ENCODE peak calls at places on chromosomes 11 and 22, in four cellular contexts. Z is H9, H is left ventricle myocardium inferior, K is GM10248. D is an unnamed sample.

GRCh38 chr22:33803371-33803770 is 116.9 kb downstream of the LARGE1 start:
- DNase-seq in H (no peak), Z (no peak), K (no peak), D (no peak)

GRCh38 chr11:27041141-27041869 is 690 bp downstream of the BBOX1 start:
- DNase-seq in H (no peak), Z (no peak), K (no peak), D (no peak)

GRCh38 chr11:8930456-8931175 is 2.1 kb downstream of the C11orf16 start:
- DNase-seq in H (no peak), K (no peak), Z (no peak), D (no peak)

GRCh38 chr11:36253238-36253637 is 36.0 kb downstream of the COMMD9 start:
- DNase-seq in Z (no peak), K (no peak), H (no peak), D (no peak)

GRCh38 chr11:122696662-122697061 is 41.1 kb downstream of the UBASH3B start:
- DNase-seq in Z (no peak), K (peak), H (no peak), D (no peak)

GRCh38 chr11:64500176-64501013 is 90.6 kb upstream of the SLC22A12 start:
- DNase-seq in K (no peak), Z (no peak), H (no peak), D (no peak)

GRCh38 chr11:1481861-1482441 is 4.6 kb downstream of the MOB2 start:
- DNase-seq in Z (no peak), H (peak), K (no peak), D (no peak)

GRCh38 chr11:100833276-100833675 is 146.2 kb downstream of the ARHGAP42 start:
- DNase-seq in K (no peak), Z (no peak), H (no peak), D (no peak)

GRCh38 chr11:45664376-45665205 is 831 bp downstream of the CHST1 start:
- DNase-seq in K (no peak), Z (no peak), H (no peak), D (peak)

GRCh38 chr11:82229346-82229745 is 504.3 kb downstream of the FAM181B start:
- DNase-seq in H (no peak), Z (no peak), K (peak), D (no peak)

GRCh38 chr11:86896486-86896885 is 58.7 kb downstream of the FZD4 start:
- DNase-seq in H (no peak), Z (no peak), K (no peak), D (no peak)

GRCh38 chr11:123478352-123478986 is 48.4 kb downstream of the GRAMD1B start:
- DNase-seq in H (no peak), Z (peak), K (peak), D (peak)

GRCh38 chr22:19641254-19641982 is 72.9 kb upstream of the SEPTIN5 start:
- DNase-seq in Z (peak), K (no peak), H (no peak), D (peak)

GRCh38 chr11:84747871-84748270 is 879.3 kb downstream of the DLG2 start:
- DNase-seq in H (no peak), K (no peak), Z (no peak), D (no peak)

GRCh38 chr11:102147031-102147430 is 36.8 kb downstream of the YAP1 start:
- DNase-seq in H (no peak), Z (no peak), K (no peak), D (no peak)

GRCh38 chr11:118251858-118252652 is at the start of gene MPZL3:
- DNase-seq in H (peak), K (peak), Z (peak), D (peak)

GRCh38 chr11:45921561-45922424 is 663 bp upstream of the LARGE2 start:
- DNase-seq in H (peak), K (no peak), Z (peak), D (peak)

GRCh38 chr22:34847072-34847471 is 218.9 kb upstream of the ISX start:
- DNase-seq in H (no peak), K (peak), Z (no peak), D (no peak)

GRCh38 chr11:118746988-118747585 is 43.9 kb downstream of the DDX6 start:
- DNase-seq in K (no peak), Z (no peak), H (no peak), D (no peak)

GRCh38 chr11:120820040-120820439 is 203.9 kb upstream of the TBCEL start:
- DNase-seq in K (no peak), Z (no peak), H (no peak), D (no peak)

GRCh38 chr22:31296258-31296657 is 4.0 kb upstream of the PIK3IP1 start:
- DNase-seq in Z (no peak), K (no peak), H (no peak), D (no peak)

GRCh38 chr11:44711113-44711512 is 15.6 kb upstream of the TSPAN18 start:
- DNase-seq in H (no peak), Z (peak), K (no peak), D (peak)

GRCh38 chr22:48093981-48094380 is 1331.5 kb downstream of the TBC1D22A start:
- DNase-seq in Z (peak), H (no peak), K (no peak), D (no peak)

GRCh38 chr22:38397189-38398097 is 57.6 kb downstream of the KCNJ4 start:
- DNase-seq in K (no peak), Z (peak), H (peak), D (peak)

GRCh38 chr11:565921-566509 is 5.2 kb downstream of the RASSF7 start:
- DNase-seq in K (no peak), Z (peak), H (no peak), D (no peak)

GRCh38 chr11:206002-206384 is 1.2 kb downstream of the BET1L start:
- DNase-seq in Z (no peak), H (no peak), K (no peak), D (no peak)

GRCh38 chr11:101487775-101488174 is 96.0 kb downstream of the TRPC6 start:
- DNase-seq in H (no peak), K (no peak), Z (no peak), D (no peak)

GRCh38 chr11:10899542-10899830 is 41.6 kb upstream of the ZBED5 start:
- DNase-seq in Z (no peak), K (no peak), H (peak), D (no peak)

GRCh38 chr11:130448039-130448415 is 418 bp upstream of the ADAMTS15 start:
- DNase-seq in K (no peak), Z (no peak), H (no peak), D (no peak)

GRCh38 chr11:31874631-31875191 is 63.6 kb upstream of the PAX6 start:
- DNase-seq in K (no peak), H (no peak), Z (no peak), D (no peak)

GRCh38 chr11:92739020-92739419 is 230.4 kb upstream of the MTNR1B start:
- DNase-seq in Z (no peak), H (no peak), K (no peak), D (no peak)

GRCh38 chr11:65309006-65309405 is 5.7 kb upstream of the CDC42EP2 start:
- DNase-seq in Z (no peak), K (no peak), H (no peak), D (no peak)

GRCh38 chr11:65014146-65014960 is at the start of gene ARL2:
- DNase-seq in Z (peak), K (peak), H (no peak), D (no peak)

GRCh38 chr11:40241524-40242037 is 1217.9 kb downstream of the LRRC4C start:
- DNase-seq in H (no peak), K (peak), Z (no peak), D (peak)

GRCh38 chr11:95256204-95256819 is 25.3 kb upstream of the SESN3 start:
- DNase-seq in K (no peak), Z (no peak), H (no peak), D (no peak)

GRCh38 chr11:17528906-17529813 is 15.1 kb downstream of the USH1C start:
- DNase-seq in Z (no peak), K (no peak), H (no peak), D (no peak)

GRCh38 chr11:13942908-13943505 is 19.5 kb upstream of the SPON1 start:
- DNase-seq in H (no peak), K (no peak), Z (no peak), D (no peak)

GRCh38 chr11:78138694-78139421 is 568 bp downstream of the ALG8 start:
- DNase-seq in Z (no peak), K (peak), H (no peak), D (peak)
- TF ChIP-seq CTCF in Z (peak), K (no peak), H (no peak), D (no peak)

GRCh38 chr22:32518351-32518750 is 43.7 kb downstream of the FBXO7 start:
- DNase-seq in K (no peak), Z (no peak), H (no peak), D (no peak)

GRCh38 chr22:32520612-32521011 is 46.0 kb downstream of the FBXO7 start:
- DNase-seq in K (no peak), H (no peak), Z (no peak), D (no peak)

GRCh38 chr22:32517488-32517887 is 42.9 kb downstream of the FBXO7 start:
- DNase-seq in K (no peak), H (no peak), Z (no peak), D (no peak)

GRCh38 chr22:32517921-32518320 is 43.3 kb downstream of the FBXO7 start:
- DNase-seq in H (no peak), K (no peak), Z (no peak), D (no peak)

DNA sequence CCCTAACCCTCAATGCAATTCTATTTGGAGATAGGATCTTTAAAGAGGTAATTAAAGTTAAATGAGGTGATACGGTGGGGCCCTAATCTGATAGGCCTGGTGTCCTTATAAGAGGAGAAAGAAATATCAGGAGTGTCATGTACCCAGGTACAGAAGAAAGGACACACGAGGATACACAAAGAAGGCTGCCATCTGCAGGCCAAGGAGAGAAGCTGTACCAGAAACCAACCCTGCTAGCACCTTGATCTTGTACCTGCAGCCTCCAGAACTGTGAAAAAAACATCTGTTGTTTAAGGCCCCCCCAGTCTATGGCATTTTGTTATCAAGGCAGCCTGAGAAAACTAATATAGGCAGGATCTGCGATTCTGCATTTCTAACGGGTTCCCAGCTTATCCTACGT is 44.2 kb downstream of the FBXO7 start:
- DNase-seq in Z (no peak), H (no peak), K (no peak), D (no peak)
- TF ChIP-seq CTCF in Z (peak), H (no peak), K (peak), D (no peak)

DNA sequence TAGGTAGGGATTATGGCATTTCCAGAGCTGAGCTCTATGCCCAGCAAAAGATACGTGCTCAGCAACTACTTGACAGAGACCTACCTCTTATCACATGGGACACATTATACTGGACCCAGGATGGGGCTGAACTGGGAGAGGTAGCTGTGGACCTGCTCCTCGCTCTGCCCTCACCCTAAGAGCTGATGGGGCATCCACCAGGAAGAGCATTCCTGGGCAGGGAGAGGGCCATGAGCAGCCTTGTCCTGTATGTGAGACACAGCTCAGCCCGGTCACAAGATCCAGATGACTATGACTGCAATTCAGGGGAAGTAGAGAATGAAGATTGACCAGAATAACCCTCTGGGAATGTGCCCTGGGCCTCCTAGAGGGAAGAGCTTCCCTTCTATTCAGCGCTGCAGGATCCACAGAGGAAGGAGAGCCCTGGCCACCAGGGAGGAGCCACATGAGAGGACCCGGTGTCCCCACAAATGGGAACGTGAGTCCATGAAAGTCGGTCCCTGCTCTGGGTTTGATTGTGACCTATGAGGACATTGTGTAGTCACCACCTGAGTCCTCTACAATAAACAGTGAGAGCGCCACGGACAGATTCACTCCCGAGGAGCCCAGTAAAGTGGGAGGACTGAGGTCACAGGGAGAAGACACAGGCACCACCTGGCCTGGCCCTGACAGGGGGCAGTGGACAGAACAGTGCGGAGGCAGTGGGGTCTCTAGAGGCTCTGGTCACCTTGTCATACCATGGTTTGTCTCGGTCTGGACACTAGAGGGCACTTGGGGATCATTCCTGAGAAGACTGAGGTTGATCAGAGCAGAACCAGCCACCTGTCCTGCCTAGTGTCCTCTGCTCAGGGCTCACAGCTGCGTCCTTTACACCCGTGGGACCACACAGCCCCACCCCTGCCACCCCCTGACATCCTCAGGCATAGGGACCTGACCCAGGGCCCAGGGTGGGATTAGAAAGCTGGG is 99.5 kb downstream of the ZNF280B start:
- DNase-seq in Z (peak), K (peak), H (no peak), D (peak)
- TF ChIP-seq CTCF in Z (peak), K (peak), H (peak), D (peak)

GRCh38 chr11:22633354-22633902 is 7.8 kb upstream of the FANCF start:
- DNase-seq in Z (peak), K (no peak), H (no peak), D (no peak)
- TF ChIP-seq CTCF in Z (peak), K (peak), H (no peak), D (peak)